ENCODE peak calls at places on chromosomes 6 and 20, in four cellular contexts. W is AG10803; R is T-helper 9 cell; Q is stimulated activated CD4-positive, alpha-beta T cell treated with anti-CD3 and anti-CD28 coated beads, Interleukin-4, amount 100 ng/mL, for 1 hour. J is an unnamed sample.
A peak's percentile ranks its signal among the peaks of the same experiment; 100 is the strongest.

GRCh38 chr6:33758807-33759206 is 12.1 kb upstream of the IP6K3 start:
- DNase-seq in W (no peak), R (no peak), Q (no peak), J (no peak)

GRCh38 chr6:71599366-71599765 is 287.0 kb upstream of the RIMS1 start:
- DNase-seq in W (no peak), R (no peak), Q (no peak), J (no peak)

GRCh38 chr20:4559106-4559505 is 162.6 kb upstream of the PRND start:
- DNase-seq in W (no peak), R (no peak), Q (no peak), J (no peak)

GRCh38 chr6:108635505-108636226 is 74.9 kb downstream of the FOXO3 start:
- DNase-seq in W (no peak), R (no peak), Q (no peak), J (peak; percentile 13)

GRCh38 chr6:105459884-105460283 is 57.0 kb upstream of the PREP start:
- DNase-seq in W (peak; percentile 50), R (no peak), Q (no peak), J (no peak)

GRCh38 chr6:152244998-152245630 is 392.0 kb downstream of the SYNE1 start:
- DNase-seq in W (peak; percentile 38), R (no peak), Q (no peak), J (no peak)

GRCh38 chr6:13328875-13329183 is 492 bp upstream of the TBC1D7 start:
- DNase-seq in W (no peak), R (no peak), Q (no peak), J (no peak)

GRCh38 chr6:34094474-34095135 is 51.3 kb downstream of the GRM4 start:
- DNase-seq in W (no peak), R (no peak), Q (no peak), J (no peak)

GRCh38 chr6:13262302-13263006 is 65.9 kb downstream of the TBC1D7 start:
- DNase-seq in W (peak; percentile 50), R (no peak), Q (no peak), J (no peak)

J was measured in activated naive CD4-positive, alpha-beta T cell treated with Interleukin-2 at 50 U/mL for 16 hours.